ENCODE peak calls at places on chromosomes 2 and 18, in four cellular contexts. I is ovary, K is mammary epithelial cell, D is right atrium auricular region. A is an unnamed sample. For H3K4me1, the result is how much of the 10 kb centered on the place peaks cover.

GRCh38 chr2:99187011-99187410 is 6.0 kb downstream of the MRPL30 start:
- DNase-seq in I (no peak), K (no peak), D (no peak), A (no peak)

GRCh38 chr2:226985227-226985946 is 149.5 kb downstream of the RHBDD1 start:
- DNase-seq in I (no peak), K (peak), D (no peak), A (no peak)

GRCh38 chr2:156077041-156077735 is 255.3 kb downstream of the NR4A2 start:
- DNase-seq in I (no peak), K (peak), D (no peak), A (no peak)

GRCh38 chr18:48800479-48800876 is 150.3 kb downstream of the SMAD7 start:
- DNase-seq in I (peak), K (no peak), D (peak), A (no peak)

GRCh38 chr2:183665403-183665802 is 541.2 kb downstream of the NUP35 start:
- DNase-seq in I (no peak), K (no peak), D (no peak), A (no peak)

GRCh38 chr2:121102949-121103348 is 182.1 kb downstream of the TFCP2L1 start:
- DNase-seq in I (no peak), K (no peak), D (no peak), A (no peak)

GRCh38 chr2:130829020-130829419 is 7.7 kb upstream of the ARHGEF4 start:
- DNase-seq in I (no peak), K (peak), D (no peak), A (no peak)

GRCh38 chr18:13268746-13269285 is 50.3 kb downstream of the LDLRAD4 start:
- DNase-seq in I (no peak), K (no peak), D (no peak), A (no peak)

GRCh38 chr2:80642465-80642864 is 337.9 kb upstream of the LRRTM1 start:
- DNase-seq in I (no peak), K (no peak), D (no peak), A (no peak)

GRCh38 chr18:44079602-44080001 is 601.1 kb upstream of the SETBP1 start:
- DNase-seq in I (no peak), K (peak), D (no peak), A (no peak)

GRCh38 chr2:239058746-239059145 is 210.9 kb downstream of the TWIST2 start:
- DNase-seq in I (no peak), K (no peak), D (no peak), A (no peak)

GRCh38 chr2:237668440-237668839 is 41.1 kb downstream of the LRRFIP1 start:
- DNase-seq in I (no peak), K (no peak), D (no peak), A (no peak)

GRCh38 chr2:99066602-99067001 is 74.9 kb upstream of the C2orf15 start:
- DNase-seq in I (no peak), K (peak), D (no peak), A (no peak)

GRCh38 chr2:231605607-231606091 is 13.0 kb downstream of the TEX44 start:
- DNase-seq in I (peak), K (no peak), D (no peak), A (no peak)

GRCh38 chr2:101732199-101732598 is 34.7 kb downstream of the MAP4K4 start:
- DNase-seq in I (no peak), K (no peak), D (no peak), A (peak)

GRCh38 chr2:75556679-75557366 is 3.9 kb downstream of the EVA1A start:
- DNase-seq in I (no peak), K (no peak), D (no peak), A (peak)

GRCh38 chr2:119468154-119468955 is 36.7 kb downstream of the TMEM37 start:
- DNase-seq in I (no peak), K (no peak), D (no peak), A (no peak)

GRCh38 chr18:3554811-3555427 is 104.9 kb downstream of the TGIF1 start:
- DNase-seq in I (no peak), K (no peak), D (no peak), A (no peak)

GRCh38 chr18:77087391-77088141 is 45.0 kb downstream of the MBP start:
- DNase-seq in I (peak), K (no peak), D (no peak), A (no peak)

GRCh38 chr2:66701656-66702055 is 266.7 kb downstream of the MEIS1 start:
- DNase-seq in I (no peak), K (no peak), D (no peak), A (no peak)

GRCh38 chr18:79348066-79348465 is 47.7 kb upstream of the NFATC1 start:
- DNase-seq in I (no peak), K (no peak), D (no peak), A (no peak)

GRCh38 chr2:160482673-160483072 is 10.9 kb downstream of the RBMS1 start:
- DNase-seq in I (no peak), K (no peak), D (no peak), A (no peak)

GRCh38 chr18:59022167-59022945 is 117.3 kb upstream of the SEC11C start:
- DNase-seq in I (peak), K (no peak), D (peak), A (no peak)

GRCh38 chr2:142857247-142858154 is 20.0 kb upstream of the KYNU start:
- DNase-seq in I (no peak), K (peak), D (no peak), A (no peak)

GRCh38 chr2:164642946-164643555 is 21.8 kb upstream of the GRB14 start:
- DNase-seq in I (no peak), K (no peak), D (no peak), A (no peak)

GRCh38 chr2:226536410-226536809 is 263.2 kb downstream of the IRS1 start:
- DNase-seq in I (no peak), K (no peak), D (no peak), A (no peak)

GRCh38 chr18:48152549-48152948 is 222.1 kb upstream of the SMAD2 start:
- DNase-seq in I (no peak), K (peak), D (no peak), A (no peak)

GRCh38 chr2:172397136-172397825 is 30.1 kb upstream of the ITGA6 start:
- DNase-seq in I (peak), K (no peak), D (no peak), A (no peak)

GRCh38 chr18:27661320-27662049 is 476.4 kb upstream of the CHST9 start:
- DNase-seq in I (no peak), K (no peak), D (no peak), A (no peak)

GRCh38 chr18:45122510-45122909 is 441.8 kb downstream of the SETBP1 start:
- DNase-seq in I (no peak), K (no peak), D (no peak), A (no peak)

GRCh38 chr2:96188821-96189526 is 19.7 kb downstream of the STARD7 start:
- DNase-seq in I (no peak), K (no peak), D (no peak), A (no peak)

GRCh38 chr2:10329880-10330699 is 27.4 kb downstream of the HPCAL1 start:
- DNase-seq in I (no peak), K (no peak), D (no peak), A (no peak)

GRCh38 chr18:31057917-31058316 is 15.4 kb upstream of the DSC3 start:
- DNase-seq in I (no peak), K (no peak), D (no peak), A (no peak)

GRCh38 chr2:238704471-238705230 is 143.2 kb upstream of the TWIST2 start:
- DNase-seq in I (no peak), K (no peak), D (peak), A (peak)

GRCh38 chr2:137947714-137948336 is 16.4 kb upstream of the HNMT start:
- DNase-seq in I (peak), K (peak), D (peak), A (no peak)

GRCh38 chr2:225328192-225328591 is 71.3 kb upstream of the NYAP2 start:
- DNase-seq in I (no peak), K (no peak), D (no peak), A (no peak)

GRCh38 chr2:6368271-6368670 is 497.4 kb downstream of the CMPK2 start:
- DNase-seq in I (no peak), K (no peak), D (no peak), A (no peak)

GRCh38 chr2:176991421-176991820 is 221.2 kb upstream of the HNRNPA3 start:
- DNase-seq in I (no peak), K (no peak), D (no peak), A (no peak)
- H3K4me1 ChIP-seq in I (under half), K (under half), D (under half), A (under half)

GRCh38 chr2:44954306-44954901 is 12.9 kb downstream of the SIX3 start:
- DNase-seq in I (no peak), K (no peak), D (no peak), A (no peak)

GRCh38 chr2:44956841-44957240 is 15.3 kb downstream of the SIX3 start:
- DNase-seq in I (no peak), K (no peak), D (no peak), A (no peak)

GRCh38 chr2:44954902-44955592 is 13.5 kb downstream of the SIX3 start:
- DNase-seq in I (no peak), K (no peak), D (no peak), A (no peak)

GRCh38 chr2:44957656-44958327 is 16.3 kb downstream of the SIX3 start:
- DNase-seq in I (no peak), K (no peak), D (no peak), A (no peak)

GRCh38 chr2:44955593-44956449 is 14.3 kb downstream of the SIX3 start:
- DNase-seq in I (peak), K (peak), D (peak), A (no peak)
- H3K4me1 ChIP-seq in I (under half), K (under half), D (under half), A (under half)

GRCh38 chr2:109248590-109248989 is 119.6 kb downstream of the SH3RF3 start:
- DNase-seq in I (no peak), K (no peak), D (no peak), A (no peak)
- H3K4me1 ChIP-seq in I (under half), K (under half), D (under half), A (under half)

GRCh38 chr2:9247786-9248185 is 41.2 kb downstream of the ASAP2 start:
- DNase-seq in I (no peak), K (no peak), D (no peak), A (no peak)

GRCh38 chr2:9244985-9245544 is 38.5 kb downstream of the ASAP2 start:
- DNase-seq in I (no peak), K (no peak), D (no peak), A (no peak)

GRCh38 chr2:9249036-9249800 is 42.6 kb downstream of the ASAP2 start:
- DNase-seq in I (no peak), K (peak), D (no peak), A (no peak)

GRCh38 chr2:9248363-9248762 is 41.8 kb downstream of the ASAP2 start:
- DNase-seq in I (no peak), K (no peak), D (no peak), A (no peak)

GRCh38 chr2:9247177-9247576 is 40.6 kb downstream of the ASAP2 start:
- DNase-seq in I (no peak), K (no peak), D (no peak), A (no peak)
- H3K4me1 ChIP-seq in I (under half), K (half or more), D (under half), A (under half)

DNA sequence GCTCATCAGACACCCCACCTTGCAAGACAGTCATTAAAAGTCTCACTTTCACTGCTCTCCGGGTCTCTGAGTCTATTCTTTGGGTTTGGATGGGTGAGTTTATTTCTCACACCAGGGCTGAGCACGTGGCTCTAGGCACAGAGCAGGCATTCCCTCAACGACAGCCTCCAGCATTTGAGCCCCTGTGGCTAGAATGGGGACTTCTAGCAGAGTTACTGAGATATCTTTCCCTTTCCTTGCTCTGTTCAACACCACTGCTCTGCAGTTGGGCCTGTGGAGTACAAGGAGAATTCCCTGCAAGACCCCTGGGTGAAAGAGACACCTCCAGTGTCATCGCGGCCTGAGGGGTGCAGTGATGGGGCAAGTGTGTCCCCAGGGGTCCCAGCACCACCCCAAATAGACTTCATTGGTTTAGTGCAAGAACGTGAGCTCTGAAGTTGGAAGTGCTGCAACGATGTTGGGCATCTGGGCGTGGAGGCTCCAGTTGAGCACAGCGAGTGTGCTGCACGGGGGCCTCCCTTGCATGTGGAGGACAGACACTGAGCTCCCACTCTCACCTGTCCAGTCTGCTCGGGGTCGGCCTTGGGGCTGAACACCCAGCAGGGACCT is 184.1 kb upstream of the HS6ST1 start:
- DNase-seq in I (no peak), K (no peak), D (peak), A (no peak)
- H3K4me1 ChIP-seq in I (under half), K (under half), D (under half), A (under half)

DNA sequence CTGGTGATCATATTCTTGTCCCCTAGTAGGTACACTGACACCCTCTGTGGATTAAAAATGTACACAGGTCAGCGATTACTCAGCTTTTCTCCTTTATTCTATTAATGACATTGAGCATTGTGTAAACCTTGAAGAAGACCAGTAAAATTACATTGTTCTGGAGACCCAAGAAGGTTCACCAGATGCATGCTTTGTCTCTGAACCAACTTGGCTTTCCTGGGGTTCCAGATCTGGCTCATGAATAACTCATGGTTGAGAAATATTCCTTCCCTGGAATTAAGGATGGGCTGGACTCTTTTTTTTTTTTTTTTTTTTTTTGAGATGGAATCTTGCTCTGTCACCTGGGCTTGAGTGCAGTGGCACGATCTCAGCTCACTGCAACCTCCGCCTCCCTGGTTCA is 11.9 kb downstream of the LBH start:
- DNase-seq in I (no peak), K (no peak), D (no peak), A (no peak)
- H3K4me1 ChIP-seq in I (under half), K (under half), D (under half), A (half or more)

DNA sequence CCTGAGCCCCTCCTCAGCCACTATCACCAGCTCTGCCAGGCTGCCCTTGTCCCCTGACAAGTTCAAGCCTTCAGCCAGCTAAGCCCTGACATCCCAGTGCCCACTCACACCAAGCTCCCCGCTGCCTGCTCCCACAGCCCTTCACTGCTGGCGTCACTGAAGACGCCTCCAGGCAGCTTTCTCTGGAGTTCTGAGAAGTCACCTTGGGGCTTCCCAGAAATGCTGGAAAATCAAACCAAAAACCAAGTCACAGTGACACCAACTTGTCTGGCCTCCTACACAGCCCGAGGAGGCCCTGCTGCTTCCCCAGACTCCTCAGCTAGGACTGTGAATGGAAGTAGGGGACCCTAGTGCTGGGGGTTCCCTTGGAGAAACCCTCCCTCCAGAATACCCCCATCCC is 2.2 kb upstream of the TNS1 start:
- DNase-seq in I (no peak), K (no peak), D (no peak), A (no peak)
- H3K4me1 ChIP-seq in I (under half), K (under half), D (under half), A (under half)